ENCODE peak calls at places on chromosomes 11 and 22, in four cellular contexts. I is fibroblast of gingiva; W is posterior cingulate gyrus; N is stimulated activated CD4-positive, alpha-beta T cell treated with anti-CD3 and anti-CD28 coated beads, TNF-alpha, amount 100 ng/mL, for 48 hours. D is an unnamed sample.

GRCh38 chr11:128555606-128556005 is 31.8 kb downstream of the ETS1 start:
- DNase-seq in I (no peak), W (peak; percentile 19), N (no peak), D (peak; percentile 27)

GRCh38 chr22:48849963-48850657 is 977.6 kb downstream of the BRD1 start:
- DNase-seq in I (no peak), N (no peak), W (no peak), D (no peak)

GRCh38 chr22:17057959-17058814 is 26.6 kb upstream of the IL17RA start:
- DNase-seq in W (peak; percentile 83), I (peak; percentile 67), N (no peak), D (peak; percentile 86)

GRCh38 chr11:71502871-71503435 is 24.1 kb upstream of the KRTAP5-7 start:
- DNase-seq in W (no peak), N (no peak), I (no peak), D (no peak)

GRCh38 chr22:19543970-19544708 is 19.9 kb upstream of the CLDN5 start:
- DNase-seq in I (no peak), W (no peak), N (no peak), D (no peak)

GRCh38 chr22:37985751-37986281 is 1.5 kb upstream of the SOX10 start:
- DNase-seq in N (no peak), W (peak; percentile 81), I (no peak), D (no peak)

GRCh38 chr22:23909258-23909898 is 15.2 kb downstream of the MIF start:
- DNase-seq in N (no peak), W (no peak), I (no peak), D (peak; percentile 23)

GRCh38 chr22:20392983-20393704 is 807 bp upstream of the ZNF74 start:
- DNase-seq in I (no peak), W (no peak), N (no peak), D (no peak)

GRCh38 chr22:18031670-18032454 is 7.5 kb upstream of the MICAL3 start:
- DNase-seq in W (no peak), I (peak; percentile 93), N (no peak), D (peak; percentile 96)

GRCh38 chr22:45201678-45202332 is 38.1 kb downstream of the NUP50 start:
- DNase-seq in W (no peak), N (no peak), I (peak; percentile 85), D (no peak)

GRCh38 chr11:43269229-43269928 is 42.4 kb upstream of the API5 start:
- DNase-seq in I (no peak), W (no peak), N (no peak), D (no peak)

GRCh38 chr11:126817096-126817495 is 183.5 kb downstream of the KIRREL3 start:
- DNase-seq in N (no peak), W (no peak), I (no peak), D (peak; percentile 67)

GRCh38 chr11:1918436-1919315 is 827 bp upstream of the TNNT3 start:
- DNase-seq in I (no peak), W (no peak), N (no peak), D (no peak)

GRCh38 chr11:21933095-21933494 is 259.8 kb upstream of the ANO5 start:
- DNase-seq in W (no peak), N (no peak), I (no peak), D (no peak)

GRCh38 chr22:22598144-22598543 is 39.1 kb upstream of the PRAME start:
- DNase-seq in I (no peak), W (no peak), N (no peak), D (no peak)